ENCODE peak calls at places on chromosome 20, in eight cellular contexts. One of them, this sample, is unnamed. For H3K36me3, the result is how much of the 10 kb centered on the place peaks cover.

GRCh38 chr20:14406495-14406894 is 69.1 kb upstream of the FLRT3 start:
- DNase-seq in GM23248: peak
- DNase-seq in tibial artery: no peak
- DNase-seq in esophagus muscularis mucosa: no peak
- DNase-seq in mammary epithelial cell: peak
- DNase-seq in GM06990: no peak
- DNase-seq in cardiac muscle cell: no peak
- DNase-seq in psoas muscle: no peak
- DNase-seq in this sample: no peak

GRCh38 chr20:3168829-3169590 is 4.3 kb downstream of the LZTS3 start:
- DNase-seq in GM23248: no peak
- DNase-seq in tibial artery: peak
- DNase-seq in esophagus muscularis mucosa: no peak
- DNase-seq in mammary epithelial cell: no peak
- DNase-seq in GM06990: no peak
- DNase-seq in cardiac muscle cell: no peak
- DNase-seq in psoas muscle: no peak
- DNase-seq in this sample: no peak

GRCh38 chr20:54200487-54201267 is 7.2 kb upstream of the PFDN4 start:
- DNase-seq in GM23248: no peak
- DNase-seq in tibial artery: no peak
- DNase-seq in esophagus muscularis mucosa: peak
- DNase-seq in mammary epithelial cell: no peak
- DNase-seq in GM06990: no peak
- DNase-seq in cardiac muscle cell: no peak
- DNase-seq in psoas muscle: no peak
- DNase-seq in this sample: no peak

GRCh38 chr20:40738976-40739375 is 49.9 kb upstream of the MAFB start:
- DNase-seq in GM23248: no peak
- DNase-seq in tibial artery: no peak
- DNase-seq in esophagus muscularis mucosa: no peak
- DNase-seq in mammary epithelial cell: no peak
- DNase-seq in GM06990: no peak
- DNase-seq in cardiac muscle cell: peak
- DNase-seq in psoas muscle: no peak
- DNase-seq in this sample: no peak

GRCh38 chr20:62362991-62363919 is 3.9 kb downstream of the LAMA5 start:
- DNase-seq in GM23248: no peak
- DNase-seq in tibial artery: peak
- DNase-seq in esophagus muscularis mucosa: no peak
- DNase-seq in mammary epithelial cell: no peak
- DNase-seq in GM06990: no peak
- DNase-seq in cardiac muscle cell: no peak
- DNase-seq in psoas muscle: peak
- DNase-seq in this sample: no peak

GRCh38 chr20:48711044-48711428 is 116.8 kb downstream of the PREX1 start:
- DNase-seq in GM23248: no peak
- DNase-seq in tibial artery: peak
- DNase-seq in esophagus muscularis mucosa: no peak
- DNase-seq in mammary epithelial cell: no peak
- DNase-seq in GM06990: no peak
- DNase-seq in cardiac muscle cell: no peak
- DNase-seq in psoas muscle: no peak
- DNase-seq in this sample: no peak

GRCh38 chr20:58945967-58946631 is 35.0 kb upstream of the NELFCD start:
- DNase-seq in GM23248: no peak
- DNase-seq in tibial artery: no peak
- DNase-seq in esophagus muscularis mucosa: peak
- DNase-seq in mammary epithelial cell: no peak
- DNase-seq in GM06990: no peak
- DNase-seq in cardiac muscle cell: no peak
- DNase-seq in psoas muscle: no peak
- DNase-seq in this sample: no peak

GRCh38 chr20:9081423-9081966 is 12.6 kb downstream of the PLCB4 start:
- DNase-seq in GM23248: peak
- DNase-seq in tibial artery: no peak
- DNase-seq in esophagus muscularis mucosa: no peak
- DNase-seq in mammary epithelial cell: no peak
- DNase-seq in GM06990: no peak
- DNase-seq in cardiac muscle cell: no peak
- DNase-seq in psoas muscle: no peak
- DNase-seq in this sample: no peak

GRCh38 chr20:49156481-49156880 is 31.7 kb downstream of the STAU1 start:
- DNase-seq in GM23248: no peak
- DNase-seq in tibial artery: no peak
- DNase-seq in esophagus muscularis mucosa: no peak
- DNase-seq in mammary epithelial cell: no peak
- DNase-seq in GM06990: no peak
- DNase-seq in cardiac muscle cell: no peak
- DNase-seq in psoas muscle: no peak
- DNase-seq in this sample: no peak

GRCh38 chr20:17878069-17878911 is 90.3 kb downstream of the SNX5 start:
- DNase-seq in GM23248: no peak
- DNase-seq in tibial artery: peak
- DNase-seq in esophagus muscularis mucosa: no peak
- DNase-seq in mammary epithelial cell: no peak
- DNase-seq in GM06990: no peak
- DNase-seq in cardiac muscle cell: no peak
- DNase-seq in psoas muscle: no peak
- DNase-seq in this sample: no peak

GRCh38 chr20:61980647-61981583 is 84.8 kb downstream of the TAF4 start:
- DNase-seq in GM23248: peak
- DNase-seq in tibial artery: no peak
- DNase-seq in esophagus muscularis mucosa: no peak
- DNase-seq in mammary epithelial cell: no peak
- DNase-seq in GM06990: no peak
- DNase-seq in cardiac muscle cell: peak
- DNase-seq in psoas muscle: no peak
- DNase-seq in this sample: no peak

GRCh38 chr20:1618954-1619550 is 757 bp downstream of the SIRPB1 start:
- DNase-seq in GM23248: no peak
- DNase-seq in tibial artery: no peak
- DNase-seq in esophagus muscularis mucosa: peak
- DNase-seq in mammary epithelial cell: no peak
- DNase-seq in GM06990: no peak
- DNase-seq in cardiac muscle cell: no peak
- DNase-seq in psoas muscle: no peak
- DNase-seq in this sample: no peak

GRCh38 chr20:43914697-43915208 is at the start of gene TOX2:
- DNase-seq in GM23248: peak
- DNase-seq in tibial artery: peak
- DNase-seq in esophagus muscularis mucosa: no peak
- DNase-seq in mammary epithelial cell: no peak
- DNase-seq in GM06990: peak
- DNase-seq in cardiac muscle cell: peak
- DNase-seq in psoas muscle: no peak
- DNase-seq in this sample: no peak

GRCh38 chr20:64113796-64114355 is 6.5 kb upstream of the NPBWR2 start:
- DNase-seq in GM23248: no peak
- DNase-seq in tibial artery: peak
- DNase-seq in esophagus muscularis mucosa: no peak
- DNase-seq in mammary epithelial cell: no peak
- DNase-seq in GM06990: no peak
- DNase-seq in cardiac muscle cell: no peak
- DNase-seq in psoas muscle: peak
- DNase-seq in this sample: no peak

GRCh38 chr20:58740356-58741308 is 48.0 kb downstream of the NPEPL1 start:
- DNase-seq in GM23248: no peak
- DNase-seq in tibial artery: no peak
- DNase-seq in esophagus muscularis mucosa: peak
- DNase-seq in mammary epithelial cell: no peak
- DNase-seq in GM06990: no peak
- DNase-seq in cardiac muscle cell: no peak
- DNase-seq in psoas muscle: no peak
- DNase-seq in this sample: no peak

GRCh38 chr20:1818247-1818840 is 76.9 kb upstream of the SIRPA start:
- DNase-seq in GM23248: no peak
- DNase-seq in tibial artery: peak
- DNase-seq in esophagus muscularis mucosa: no peak
- DNase-seq in mammary epithelial cell: no peak
- DNase-seq in GM06990: no peak
- DNase-seq in cardiac muscle cell: no peak
- DNase-seq in psoas muscle: no peak
- DNase-seq in this sample: no peak

GRCh38 chr20:52974155-52974554 is 2.0 kb downstream of the TSHZ2 start:
- DNase-seq in GM23248: peak
- DNase-seq in tibial artery: no peak
- DNase-seq in esophagus muscularis mucosa: peak
- DNase-seq in mammary epithelial cell: peak
- DNase-seq in GM06990: no peak
- DNase-seq in cardiac muscle cell: no peak
- DNase-seq in psoas muscle: no peak
- DNase-seq in this sample: no peak

GRCh38 chr20:61766921-61767610 is 298.6 kb downstream of the TAF4 start:
- DNase-seq in GM23248: no peak
- DNase-seq in tibial artery: peak
- DNase-seq in esophagus muscularis mucosa: no peak
- DNase-seq in mammary epithelial cell: no peak
- DNase-seq in GM06990: no peak
- DNase-seq in cardiac muscle cell: no peak
- DNase-seq in psoas muscle: no peak
- DNase-seq in this sample: no peak

GRCh38 chr20:43840382-43841070 is 74.1 kb upstream of the TOX2 start:
- DNase-seq in GM23248: no peak
- DNase-seq in tibial artery: no peak
- DNase-seq in esophagus muscularis mucosa: no peak
- DNase-seq in mammary epithelial cell: no peak
- DNase-seq in GM06990: peak
- DNase-seq in cardiac muscle cell: no peak
- DNase-seq in psoas muscle: no peak
- DNase-seq in this sample: peak

GRCh38 chr20:53652859-53653520 is 59.4 kb upstream of the ZNF217 start:
- DNase-seq in GM23248: no peak
- DNase-seq in tibial artery: no peak
- DNase-seq in esophagus muscularis mucosa: no peak
- DNase-seq in mammary epithelial cell: no peak
- DNase-seq in GM06990: no peak
- DNase-seq in cardiac muscle cell: no peak
- DNase-seq in psoas muscle: no peak
- DNase-seq in this sample: no peak

GRCh38 chr20:44967207-44967807 is 995 bp downstream of the STK4 start:
- DNase-seq in GM23248: peak
- DNase-seq in tibial artery: no peak
- DNase-seq in esophagus muscularis mucosa: no peak
- DNase-seq in mammary epithelial cell: peak
- DNase-seq in GM06990: peak
- DNase-seq in cardiac muscle cell: no peak
- DNase-seq in psoas muscle: no peak
- DNase-seq in this sample: no peak

GRCh38 chr20:47785900-47786762 is 850 bp upstream of the SULF2 start:
- DNase-seq in GM23248: peak
- DNase-seq in tibial artery: peak
- DNase-seq in esophagus muscularis mucosa: peak
- DNase-seq in mammary epithelial cell: peak
- DNase-seq in GM06990: peak
- DNase-seq in cardiac muscle cell: peak
- DNase-seq in psoas muscle: peak
- DNase-seq in this sample: no peak

GRCh38 chr20:29876911-29877285 is 1380.6 kb upstream of the DEFB115 start:
- DNase-seq in GM23248: no peak
- DNase-seq in tibial artery: no peak
- DNase-seq in esophagus muscularis mucosa: peak
- DNase-seq in mammary epithelial cell: no peak
- DNase-seq in GM06990: no peak
- DNase-seq in cardiac muscle cell: no peak
- DNase-seq in psoas muscle: no peak
- DNase-seq in this sample: no peak

GRCh38 chr20:40160151-40160550 is 528.9 kb downstream of the MAFB start:
- DNase-seq in GM23248: peak
- DNase-seq in tibial artery: peak
- DNase-seq in esophagus muscularis mucosa: no peak
- DNase-seq in mammary epithelial cell: peak
- DNase-seq in GM06990: no peak
- DNase-seq in cardiac muscle cell: peak
- DNase-seq in psoas muscle: peak
- DNase-seq in this sample: peak

GRCh38 chr20:20824924-20825584 is 112.6 kb upstream of the RALGAPA2 start:
- DNase-seq in GM23248: peak
- DNase-seq in tibial artery: peak
- DNase-seq in esophagus muscularis mucosa: no peak
- DNase-seq in mammary epithelial cell: no peak
- DNase-seq in GM06990: peak
- DNase-seq in cardiac muscle cell: peak
- DNase-seq in psoas muscle: peak
- DNase-seq in this sample: no peak

GRCh38 chr20:52948491-52948890 is 23.7 kb upstream of the TSHZ2 start:
- DNase-seq in GM23248: no peak
- DNase-seq in tibial artery: no peak
- DNase-seq in esophagus muscularis mucosa: no peak
- DNase-seq in mammary epithelial cell: no peak
- DNase-seq in GM06990: no peak
- DNase-seq in cardiac muscle cell: no peak
- DNase-seq in psoas muscle: no peak
- DNase-seq in this sample: no peak

GRCh38 chr20:48771542-48771941 is 56.3 kb downstream of the PREX1 start:
- DNase-seq in GM23248: peak
- DNase-seq in tibial artery: no peak
- DNase-seq in esophagus muscularis mucosa: no peak
- DNase-seq in mammary epithelial cell: no peak
- DNase-seq in GM06990: no peak
- DNase-seq in cardiac muscle cell: no peak
- DNase-seq in psoas muscle: no peak
- DNase-seq in this sample: no peak

GRCh38 chr20:31707994-31708744 is 14.5 kb downstream of the BCL2L1 start:
- DNase-seq in GM23248: no peak
- DNase-seq in tibial artery: peak
- DNase-seq in esophagus muscularis mucosa: no peak
- DNase-seq in mammary epithelial cell: no peak
- DNase-seq in GM06990: no peak
- DNase-seq in cardiac muscle cell: no peak
- DNase-seq in psoas muscle: peak
- DNase-seq in this sample: no peak
- H3K36me3 ChIP-seq in GM23248: under half
- H3K36me3 ChIP-seq in tibial artery: under half
- H3K36me3 ChIP-seq in esophagus muscularis mucosa: under half
- H3K36me3 ChIP-seq in mammary epithelial cell: under half
- H3K36me3 ChIP-seq in GM06990: under half
- H3K36me3 ChIP-seq in cardiac muscle cell: under half
- H3K36me3 ChIP-seq in psoas muscle: under half
- H3K36me3 ChIP-seq in this sample: under half

GRCh38 chr20:35345189-35345588 is 53.0 kb upstream of the FAM83C start:
- DNase-seq in GM23248: no peak
- DNase-seq in tibial artery: no peak
- DNase-seq in esophagus muscularis mucosa: no peak
- DNase-seq in mammary epithelial cell: no peak
- DNase-seq in GM06990: no peak
- DNase-seq in cardiac muscle cell: no peak
- DNase-seq in psoas muscle: no peak
- DNase-seq in this sample: no peak
- H3K36me3 ChIP-seq in GM23248: under half
- H3K36me3 ChIP-seq in tibial artery: under half
- H3K36me3 ChIP-seq in esophagus muscularis mucosa: half or more
- H3K36me3 ChIP-seq in mammary epithelial cell: under half
- H3K36me3 ChIP-seq in GM06990: under half
- H3K36me3 ChIP-seq in cardiac muscle cell: under half
- H3K36me3 ChIP-seq in psoas muscle: half or more
- H3K36me3 ChIP-seq in this sample: under half

GRCh38 chr20:57671072-57671391 is 38.8 kb downstream of the PMEPA1 start:
- DNase-seq in GM23248: no peak
- DNase-seq in tibial artery: no peak
- DNase-seq in esophagus muscularis mucosa: no peak
- DNase-seq in mammary epithelial cell: no peak
- DNase-seq in GM06990: no peak
- DNase-seq in cardiac muscle cell: no peak
- DNase-seq in psoas muscle: no peak
- DNase-seq in this sample: no peak
- H3K36me3 ChIP-seq in GM23248: under half
- H3K36me3 ChIP-seq in tibial artery: under half
- H3K36me3 ChIP-seq in esophagus muscularis mucosa: under half
- H3K36me3 ChIP-seq in mammary epithelial cell: under half
- H3K36me3 ChIP-seq in GM06990: under half
- H3K36me3 ChIP-seq in cardiac muscle cell: under half
- H3K36me3 ChIP-seq in psoas muscle: under half
- H3K36me3 ChIP-seq in this sample: under half

GRCh38 chr20:16313917-16314316 is 259.3 kb downstream of the KIF16B start:
- DNase-seq in GM23248: no peak
- DNase-seq in tibial artery: no peak
- DNase-seq in esophagus muscularis mucosa: no peak
- DNase-seq in mammary epithelial cell: no peak
- DNase-seq in GM06990: no peak
- DNase-seq in cardiac muscle cell: no peak
- DNase-seq in psoas muscle: no peak
- DNase-seq in this sample: no peak
- H3K36me3 ChIP-seq in GM23248: under half
- H3K36me3 ChIP-seq in tibial artery: under half
- H3K36me3 ChIP-seq in esophagus muscularis mucosa: under half
- H3K36me3 ChIP-seq in mammary epithelial cell: under half
- H3K36me3 ChIP-seq in GM06990: under half
- H3K36me3 ChIP-seq in cardiac muscle cell: under half
- H3K36me3 ChIP-seq in psoas muscle: under half
- H3K36me3 ChIP-seq in this sample: under half

This sample was measured in iPS DF 6.9.